ENCODE peak calls at places on chromosome 15, in five cellular contexts. I is GM12878, J is HEK293T, V is HepG2, X is H1. Q is an unnamed sample.

GRCh38 chr15:74311734-74312444 is 55.6 kb downstream of the CYP11A1 start:
- DNase-seq in I (no peak), J (peak), V (peak), X (no peak), Q (no peak)

GRCh38 chr15:65086680-65087111 is 10.2 kb downstream of the KBTBD13 start:
- DNase-seq in I (no peak), J (no peak), V (no peak), X (no peak), Q (no peak)

GRCh38 chr15:45660231-45660979 is 25.6 kb downstream of the SQOR start:
- DNase-seq in I (no peak), J (no peak), V (no peak), X (no peak), Q (no peak)

GRCh38 chr15:89829161-89829560 is 14.5 kb upstream of the ANPEP start:
- DNase-seq in I (no peak), J (no peak), V (no peak), X (no peak), Q (no peak)

GRCh38 chr15:33476076-33476475 is 165.3 kb downstream of the RYR3 start:
- DNase-seq in I (no peak), J (no peak), V (no peak), X (no peak), Q (no peak)

GRCh38 chr15:67558502-67558901 is 16.0 kb downstream of the MAP2K5 start:
- DNase-seq in I (no peak), J (no peak), V (no peak), X (peak), Q (no peak)

GRCh38 chr15:66774001-66774814 is 72.2 kb downstream of the SMAD6 start:
- DNase-seq in I (no peak), J (peak), V (peak), X (peak), Q (peak)

GRCh38 chr15:68022061-68022460 is 32.1 kb upstream of the PIAS1 start:
- DNase-seq in I (no peak), J (no peak), V (no peak), X (no peak), Q (no peak)

GRCh38 chr15:70470556-70471191 is 292.7 kb downstream of the UACA start:
- DNase-seq in I (no peak), J (no peak), V (no peak), X (no peak), Q (no peak)

GRCh38 chr15:31280831-31281216 is 45.8 kb upstream of the KLF13 start:
- DNase-seq in I (no peak), J (no peak), V (no peak), X (no peak), Q (no peak)

GRCh38 chr15:57025264-57025939 is 107.0 kb downstream of the TCF12 start:
- DNase-seq in I (no peak), J (no peak), V (no peak), X (no peak), Q (no peak)

GRCh38 chr15:66581972-66582537 is 16.3 kb upstream of the LCTL start:
- DNase-seq in I (no peak), J (no peak), V (peak), X (no peak), Q (no peak)

GRCh38 chr15:75817151-75817935 is 25.9 kb upstream of the UBE2Q2 start:
- DNase-seq in I (no peak), J (no peak), V (no peak), X (no peak), Q (no peak)

GRCh38 chr15:53837263-53837662 is 77.8 kb upstream of the WDR72 start:
- DNase-seq in I (no peak), J (no peak), V (peak), X (no peak), Q (no peak)

GRCh38 chr15:60318236-60318867 is 79.4 kb downstream of the ANXA2 start:
- DNase-seq in I (no peak), J (no peak), V (no peak), X (no peak), Q (no peak)

GRCh38 chr15:43239732-43240491 is 19.1 kb upstream of the EPB42 start:
- DNase-seq in I (no peak), J (no peak), V (peak), X (no peak), Q (no peak)

GRCh38 chr15:42065008-42065407 is 29.4 kb downstream of the PLA2G4D start:
- DNase-seq in I (no peak), J (no peak), V (peak), X (peak), Q (no peak)

GRCh38 chr15:67059127-67059553 is 6.3 kb upstream of the SMAD3 start:
- DNase-seq in I (no peak), J (no peak), V (peak), X (no peak), Q (no peak)

GRCh38 chr15:43213466-43213865 is 7.4 kb downstream of the EPB42 start:
- DNase-seq in I (no peak), J (no peak), V (no peak), X (no peak), Q (no peak)

GRCh38 chr15:38351466-38351865 is 98.8 kb downstream of the SPRED1 start:
- DNase-seq in I (no peak), J (no peak), V (no peak), X (no peak), Q (no peak)

GRCh38 chr15:77578641-77579372 is 53.9 kb downstream of the LINGO1 start:
- DNase-seq in I (no peak), J (no peak), V (no peak), X (no peak), Q (no peak)

GRCh38 chr15:70936326-70936725 is 43.7 kb downstream of the LRRC49 start:
- DNase-seq in I (no peak), J (peak), V (no peak), X (no peak), Q (no peak)

GRCh38 chr15:43966646-43967045 is 139.8 kb downstream of the WDR76 start:
- DNase-seq in I (no peak), J (no peak), V (no peak), X (no peak), Q (no peak)

GRCh38 chr15:100383302-100384107 is 41.7 kb upstream of the ADAMTS17 start:
- DNase-seq in I (no peak), J (peak), V (peak), X (peak), Q (no peak)

GRCh38 chr15:33068007-33068441 is 126.5 kb downstream of the FMN1 start:
- DNase-seq in I (no peak), J (peak), V (peak), X (no peak), Q (no peak)

GRCh38 chr15:36841154-36841553 is 259.2 kb downstream of the MEIS2 start:
- DNase-seq in I (no peak), J (no peak), V (no peak), X (no peak), Q (no peak)

GRCh38 chr15:72554471-72555425 is 80.6 kb downstream of the ARIH1 start:
- DNase-seq in I (no peak), J (no peak), V (peak), X (no peak), Q (no peak)

GRCh38 chr15:72797834-72798233 is 14.3 kb upstream of the ADPGK start:
- DNase-seq in I (no peak), J (no peak), V (peak), X (no peak), Q (no peak)

GRCh38 chr15:34436126-34436955 is 1.3 kb downstream of the GOLGA8A start:
- DNase-seq in I (no peak), J (no peak), V (no peak), X (peak), Q (no peak)

GRCh38 chr15:62348528-62349087 is 183.5 kb upstream of the C2CD4B start:
- DNase-seq in I (no peak), J (no peak), V (no peak), X (no peak), Q (no peak)

GRCh38 chr15:91022075-91022831 is at the start of gene VPS33B:
- DNase-seq in I (peak), J (peak), V (peak), X (peak), Q (peak)
- TF ChIP-seq SUZ12 in I (no peak), J (no peak), V (no peak), X (no peak), Q (no peak)

DNA sequence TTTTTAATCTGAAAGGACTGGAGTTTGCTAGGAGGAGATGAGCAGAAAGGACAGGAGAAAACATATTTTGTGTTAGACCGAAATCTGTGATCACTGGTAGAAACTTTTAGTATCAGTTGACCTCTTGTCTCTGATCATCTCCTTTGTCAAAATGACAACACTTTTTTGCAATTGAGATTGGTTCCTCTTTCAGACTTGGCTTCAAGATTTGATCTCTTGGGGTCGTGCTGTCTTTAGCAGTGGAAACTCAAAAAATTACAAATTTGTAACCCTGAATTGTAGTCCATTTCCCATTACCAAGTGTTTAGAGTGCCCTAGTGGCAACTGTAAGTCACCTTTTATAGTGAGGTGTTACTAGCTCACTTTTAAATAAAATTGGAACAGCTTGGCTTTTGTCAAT is 107.4 kb downstream of the KLHL25 start:
- DNase-seq in I (no peak), J (no peak), V (no peak), X (no peak), Q (no peak)
- TF ChIP-seq SUZ12 in I (no peak), J (no peak), V (no peak), X (no peak), Q (no peak)

GRCh38 chr15:40258544-40258943 is 19.7 kb downstream of the PAK6 start:
- DNase-seq in I (no peak), J (no peak), V (no peak), X (no peak), Q (no peak)

GRCh38 chr15:40259021-40259420 is 20.2 kb downstream of the PAK6 start:
- DNase-seq in I (no peak), J (no peak), V (no peak), X (no peak), Q (no peak)

GRCh38 chr15:40255033-40255432 is 16.2 kb downstream of the PAK6 start:
- DNase-seq in I (no peak), J (no peak), V (no peak), X (no peak), Q (no peak)

GRCh38 chr15:40256642-40257235 is 17.9 kb downstream of the PAK6 start:
- DNase-seq in I (no peak), J (no peak), V (no peak), X (no peak), Q (no peak)

DNA sequence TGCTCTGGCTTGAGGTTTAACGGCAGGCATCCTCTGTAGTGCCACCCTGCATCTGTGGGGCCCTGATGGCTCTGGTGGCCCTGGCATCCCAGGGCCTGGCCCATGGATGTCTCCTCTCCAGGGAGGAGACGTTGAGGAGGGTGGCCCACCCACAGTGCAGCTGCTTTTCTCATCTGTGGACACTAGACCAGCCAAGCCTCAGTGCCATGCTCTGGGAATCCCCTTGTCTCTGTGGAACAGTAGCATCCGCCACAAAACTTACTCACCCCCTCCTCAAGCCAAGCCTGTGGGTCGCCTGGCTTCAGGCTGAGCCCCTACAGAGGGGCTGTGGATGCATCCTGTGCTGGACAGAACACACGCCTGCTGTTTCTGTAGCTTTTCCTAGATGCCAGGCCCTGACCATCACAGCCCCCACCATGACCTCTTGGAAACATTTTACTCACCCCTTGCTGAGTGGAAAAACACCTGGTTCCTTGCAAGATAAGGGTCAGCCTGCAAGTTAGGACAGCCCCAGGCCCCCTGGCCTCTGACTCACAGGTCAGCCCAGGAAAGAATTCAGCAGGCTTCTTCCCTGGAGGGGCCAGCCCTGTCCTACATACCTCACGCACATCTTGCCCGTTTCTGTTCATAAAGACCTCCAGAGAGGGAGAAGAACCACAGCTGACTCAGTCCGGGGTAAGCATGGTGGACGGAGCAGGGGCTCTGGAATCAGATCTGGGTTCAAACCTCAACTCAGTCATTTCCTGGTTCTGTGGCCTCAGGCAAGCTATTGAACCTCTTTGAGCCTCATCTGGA is 19.0 kb downstream of the PAK6 start:
- DNase-seq in I (no peak), J (no peak), V (no peak), X (no peak), Q (no peak)
- TF ChIP-seq SUZ12 in I (no peak), J (no peak), V (no peak), X (no peak), Q (no peak)

DNA sequence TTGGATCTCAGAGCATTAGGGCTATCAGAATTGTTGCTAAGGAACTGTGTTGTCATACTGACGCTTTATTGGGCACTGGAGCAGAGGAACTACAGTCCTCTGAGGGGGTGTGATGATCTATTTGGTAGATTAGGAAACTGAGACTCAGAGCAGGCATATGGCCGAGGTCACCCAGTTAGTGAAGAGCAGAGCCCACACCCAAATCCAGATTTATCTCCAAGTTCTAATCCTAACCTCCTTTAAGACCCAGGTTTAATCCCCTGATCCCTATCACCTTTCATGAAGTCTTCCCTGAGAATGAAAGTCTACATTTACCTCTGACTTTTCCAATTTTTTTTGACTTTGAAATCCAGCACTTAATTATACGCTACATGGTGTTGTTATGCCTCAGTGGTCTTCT is 25.6 kb upstream of the GLCE start:
- DNase-seq in I (no peak), J (no peak), V (no peak), X (no peak), Q (no peak)
- TF ChIP-seq SUZ12 in I (no peak), J (no peak), V (no peak), X (no peak), Q (no peak)

GRCh38 chr15:98174286-98174685 is 213.8 kb downstream of the ARRDC4 start:
- DNase-seq in I (no peak), J (no peak), V (no peak), X (peak), Q (peak)
- TF ChIP-seq SUZ12 in I (no peak), J (no peak), V (no peak), X (no peak), Q (no peak)

GRCh38 chr15:95622843-95623242 is 707.7 kb upstream of the NR2F2 start:
- DNase-seq in I (no peak), J (no peak), V (no peak), X (no peak), Q (no peak)
- TF ChIP-seq SUZ12 in I (no peak), J (no peak), V (no peak), X (no peak), Q (no peak)

DNA sequence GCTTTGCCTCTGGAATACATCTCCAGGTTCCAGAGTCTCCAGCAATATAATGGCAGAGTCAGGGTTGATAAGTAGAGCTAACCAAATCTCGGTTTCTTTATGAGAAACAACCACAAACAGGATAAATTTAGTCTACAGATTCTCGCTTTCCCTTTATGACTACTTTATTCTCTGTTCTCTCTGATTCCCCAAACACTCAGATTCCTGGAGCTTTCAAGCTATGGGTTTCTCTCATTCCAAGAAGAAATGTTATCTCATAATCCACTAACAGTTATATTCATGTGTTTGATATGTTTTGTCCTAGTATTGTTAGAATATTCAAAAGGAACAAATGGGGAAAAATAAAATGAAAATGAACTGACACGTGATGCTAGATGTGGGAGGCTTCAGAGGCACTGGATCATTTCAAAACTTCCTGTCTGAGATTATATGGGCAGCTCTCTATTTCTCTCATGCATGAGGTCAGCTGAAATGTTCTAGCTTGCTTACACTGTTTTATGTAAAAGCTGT is 1013.9 kb upstream of the SEMA6D start:
- DNase-seq in I (peak), J (no peak), V (no peak), X (no peak), Q (no peak)
- TF ChIP-seq SUZ12 in I (no peak), J (no peak), V (no peak), X (no peak), Q (no peak)

GRCh38 chr15:28900892-28901586 is 15.3 kb downstream of the APBA2 start:
- DNase-seq in I (no peak), J (no peak), V (no peak), X (no peak), Q (no peak)
- TF ChIP-seq SUZ12 in I (no peak), J (no peak), V (no peak), X (no peak), Q (no peak)

DNA sequence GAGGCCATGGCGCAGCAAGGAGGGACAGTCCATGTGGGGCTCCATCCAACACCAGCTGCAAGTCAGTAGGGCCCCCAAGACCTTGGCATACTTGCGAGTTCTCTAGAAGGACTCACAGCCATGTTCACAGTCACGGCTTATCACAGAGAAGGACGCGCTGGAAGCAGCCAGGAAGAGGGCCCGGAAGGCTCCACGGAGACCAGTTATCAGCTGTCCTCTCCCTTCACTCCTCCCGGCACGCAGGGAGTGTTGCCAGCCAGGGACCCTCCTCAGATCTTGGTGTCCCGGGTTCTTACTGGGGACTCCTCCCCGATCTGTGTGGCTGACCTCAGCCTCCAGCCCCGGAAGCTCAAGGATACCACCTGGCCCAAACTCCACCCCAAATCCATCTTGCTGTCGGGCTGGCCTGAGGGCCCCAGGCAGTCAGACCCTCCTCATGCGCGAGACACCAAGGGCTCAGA is 68.0 kb downstream of the SLTM start:
- DNase-seq in I (no peak), J (no peak), V (peak), X (no peak), Q (no peak)
- TF ChIP-seq SUZ12 in I (no peak), J (no peak), V (no peak), X (no peak), Q (no peak)

Q was measured in NT2/D1.